ENCODE peak calls at places on chromosomes 4 and X, in four cellular contexts. L is stimulated activated CD4-positive, alpha-beta T cell treated with anti-CD3 and anti-CD28 coated beads, Interleukin-12 subunit alpha, Interleukin-12 subunit beta, amount 100 ng/mL, for 48 hours; P is ACHN; I is hepatocyte. H is an unnamed sample.

GRCh38 chr4:106864231-106864630 is 171.9 kb downstream of the DKK2 start:
- DNase-seq in L (no peak), P (no peak), I (no peak), H (no peak)

GRCh38 chr4:74682567-74683359 is 111.6 kb downstream of the BTC start:
- DNase-seq in L (no peak), P (peak; percentile 95), I (peak; percentile 72), H (no peak)

GRCh38 chrX:40871385-40872082 is 136.2 kb upstream of the MED14 start:
- DNase-seq in L (peak; percentile 0), P (peak; percentile 11), I (no peak), H (no peak)

GRCh38 chrX:20477836-20478532 is 211.3 kb upstream of the RPS6KA3 start:
- DNase-seq in L (no peak), P (no peak), I (no peak), H (no peak)

GRCh38 chrX:140034916-140035315 is 69.6 kb upstream of the CXorf66 start:
- DNase-seq in L (no peak), P (peak; percentile 8), I (no peak), H (no peak)

GRCh38 chr4:115159141-115159540 is 45.7 kb upstream of the NDST4 start:
- DNase-seq in L (no peak), P (no peak), I (no peak), H (no peak)

GRCh38 chr4:101256222-101256621 is 91.1 kb downstream of the PPP3CA start:
- DNase-seq in L (no peak), P (no peak), I (no peak), H (peak; percentile 55)

GRCh38 chr4:187478292-187479205 is 517.0 kb upstream of the ZFP42 start:
- DNase-seq in L (no peak), P (no peak), I (peak; percentile 35), H (no peak)

GRCh38 chrX:98065151-98065550 is 1181.4 kb downstream of the RPA4 start:
- DNase-seq in L (no peak), P (no peak), I (no peak), H (no peak)

GRCh38 chr4:87490664-87491369 is 38.4 kb downstream of the SPARCL1 start:
- DNase-seq in L (no peak), P (no peak), I (no peak), H (no peak)

GRCh38 chr4:134531013-134531412 is 329.4 kb upstream of the PABPC4L start:
- DNase-seq in L (no peak), P (no peak), I (no peak), H (no peak)

GRCh38 chr4:43233321-43233720 is 340.8 kb downstream of the GRXCR1 start:
- DNase-seq in L (no peak), P (no peak), I (no peak), H (no peak)

GRCh38 chrX:52082578-52082977 is 13.6 kb upstream of the MAGED4B start:
- DNase-seq in L (no peak), P (no peak), I (no peak), H (no peak)

GRCh38 chr4:40199999-40200880 is 3.4 kb downstream of the RHOH start:
- DNase-seq in L (peak; percentile 73), P (no peak), I (no peak), H (no peak)

GRCh38 chr4:13966241-13967195 is 339.0 kb upstream of the BOD1L1 start:
- DNase-seq in L (no peak), P (peak; percentile 65), I (no peak), H (no peak)

GRCh38 chr4:48602222-48602621 is 112.2 kb downstream of the ZAR1 start:
- DNase-seq in L (no peak), P (peak; percentile 85), I (no peak), H (no peak)

GRCh38 chrX:150902434-150903109 is 4.1 kb upstream of the CD99L2 start:
- DNase-seq in L (no peak), P (no peak), I (no peak), H (no peak)

H was measured in prostate gland.